ENCODE peak calls at places on chromosome 11, in four cellular contexts. E, F, J and R are unnamed samples.

GRCh38 chr11:74720596-74721478 is 10.4 kb downstream of the CHRDL2 start:
- DNase-seq in E (no peak), F (no peak), J (no peak), R (no peak)

GRCh38 chr11:73493838-73494598 is 103.9 kb downstream of the FAM168A start:
- DNase-seq in E (no peak), F (no peak), J (no peak), R (no peak)

GRCh38 chr11:16792426-16792825 is 54.0 kb downstream of the C11orf58 start:
- DNase-seq in E (no peak), F (no peak), J (no peak), R (no peak)

GRCh38 chr11:118763038-118763437 is 27.9 kb downstream of the DDX6 start:
- DNase-seq in E (no peak), F (no peak), J (no peak), R (no peak)

GRCh38 chr11:9351956-9352355 is 32.5 kb upstream of the IPO7 start:
- DNase-seq in E (no peak), F (no peak), J (no peak), R (no peak)

GRCh38 chr11:19344661-19345518 is 104.1 kb upstream of the E2F8 start:
- DNase-seq in E (no peak), F (no peak), J (no peak), R (peak; percentile 66)

GRCh38 chr11:6405837-6406236 is 13.1 kb downstream of the APBB1 start:
- DNase-seq in E (no peak), F (no peak), J (no peak), R (no peak)

GRCh38 chr11:112962854-112963367 is 1.7 kb downstream of the NCAM1 start:
- DNase-seq in E (no peak), F (no peak), J (no peak), R (peak; percentile 5)

GRCh38 chr11:110713469-110713776 is 1.2 kb upstream of the ARHGAP20 start:
- DNase-seq in E (no peak), F (no peak), J (no peak), R (no peak)

GRCh38 chr11:57896641-57897145 is 127.0 kb upstream of the OR9Q1 start:
- DNase-seq in E (no peak), F (no peak), J (no peak), R (no peak)

GRCh38 chr11:79762271-79762935 is 321.6 kb upstream of the TENM4 start:
- DNase-seq in E (peak; percentile 7), F (no peak), J (no peak), R (no peak)

GRCh38 chr11:112689851-112690250 is 271.4 kb upstream of the NCAM1 start:
- DNase-seq in E (no peak), F (no peak), J (no peak), R (no peak)

GRCh38 chr11:63508009-63508408 is 2.1 kb downstream of the LGALS12 start:
- DNase-seq in E (peak; percentile 83), F (peak; percentile 72), J (no peak), R (no peak)

GRCh38 chr11:87878373-87878779 is 296.9 kb downstream of the RAB38 start:
- DNase-seq in E (no peak), F (no peak), J (no peak), R (no peak)
- TF ChIP-seq SPI1 in E (no peak), F (no peak), J (no peak), R (no peak)

GRCh38 chr11:72421351-72421750 is 13.0 kb downstream of the CLPB start:
- DNase-seq in E (no peak), F (no peak), J (no peak), R (no peak)
- TF ChIP-seq SPI1 in E (no peak), F (no peak), J (no peak), R (no peak)

DNA sequence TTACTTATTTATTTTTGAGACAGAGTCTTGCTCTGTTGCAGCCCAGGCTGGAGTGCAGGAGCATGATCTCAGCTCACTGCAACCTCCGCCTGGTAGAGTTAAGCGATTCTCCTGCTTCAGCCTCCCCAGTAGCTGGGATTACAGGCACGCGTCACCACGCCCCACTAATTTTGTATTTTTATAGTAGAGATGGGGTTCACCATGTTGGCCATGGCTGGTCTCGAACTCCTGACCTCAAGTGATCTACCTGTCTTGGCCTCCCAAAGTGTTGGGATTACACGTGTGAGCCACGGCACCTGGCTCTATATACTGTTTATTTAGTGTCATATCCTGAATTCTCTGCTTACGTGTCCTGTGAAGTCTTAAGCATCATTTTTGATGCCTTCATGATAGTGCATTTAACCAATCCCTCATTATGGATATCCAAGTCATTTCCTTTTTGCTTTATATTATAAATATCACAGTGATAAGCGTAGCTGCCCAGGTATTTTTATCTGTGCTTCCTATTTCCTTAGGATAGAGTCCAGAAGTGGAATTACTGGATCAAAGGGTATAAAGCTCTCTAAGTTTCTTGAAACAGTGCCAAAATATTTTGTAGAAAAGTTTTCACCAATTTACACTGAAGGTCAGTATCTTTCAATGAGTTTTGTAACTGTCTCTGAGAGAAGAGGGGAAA is 871 bp upstream of the SIDT2 start:
- DNase-seq in E (no peak), F (no peak), J (no peak), R (no peak)
- TF ChIP-seq SPI1 in E (no peak), F (no peak), J (no peak), R (no peak)

DNA sequence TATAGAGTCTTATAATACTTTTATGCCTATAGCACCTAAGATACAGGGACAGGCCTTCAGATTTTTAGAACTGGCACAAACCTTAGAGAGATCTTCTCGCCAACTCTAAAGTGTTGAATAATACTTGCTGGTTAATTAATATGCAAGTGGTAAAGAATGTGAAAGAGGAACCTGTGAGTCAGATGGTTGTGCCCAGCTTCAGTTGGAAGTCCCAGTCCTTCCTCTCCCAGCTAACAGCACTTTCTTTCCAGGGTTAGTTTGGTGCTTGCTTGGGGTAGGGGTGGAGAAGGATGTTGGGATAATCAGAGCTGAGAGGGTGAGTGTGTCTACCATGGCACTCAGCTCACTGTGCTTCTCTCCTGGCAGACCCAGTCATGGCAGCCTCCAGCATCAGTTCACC is 4.9 kb upstream of the TMEM132A start:
- DNase-seq in E (peak; percentile 34), F (no peak), J (no peak), R (no peak)
- TF ChIP-seq SPI1 in E (peak; percentile 33), F (no peak), J (no peak), R (no peak)

GRCh38 chr11:77981346-77981947 is 13.0 kb downstream of the INTS4 start:
- DNase-seq in E (no peak), F (no peak), J (no peak), R (no peak)
- TF ChIP-seq SPI1 in E (no peak), F (no peak), J (no peak), R (no peak)

GRCh38 chr11:61075891-61076290 is 26.4 kb upstream of the CD5 start:
- DNase-seq in E (no peak), F (no peak), J (no peak), R (no peak)
- TF ChIP-seq SPI1 in E (no peak), F (no peak), J (no peak), R (no peak)